ENCODE peak calls at places on chromosomes 3 and 15, in six cellular contexts. Z, U, O, M, V and R are unnamed samples.

GRCh38 chr15:58475573-58476524 is 44.1 kb downstream of the LIPC start:
- DNase-seq in Z (no peak), U (no peak), O (no peak), M (no peak), V (no peak), R (no peak)

GRCh38 chr3:196789773-196790419 is 50.2 kb downstream of the PAK2 start:
- DNase-seq in Z (no peak), U (no peak), O (no peak), M (no peak), V (no peak), R (peak)

GRCh38 chr15:51692154-51692553 is 10.9 kb downstream of the SCG3 start:
- DNase-seq in Z (no peak), U (no peak), O (no peak), M (no peak), V (no peak), R (no peak)

GRCh38 chr3:46811615-46812236 is 51.5 kb downstream of the MYL3 start:
- DNase-seq in Z (no peak), U (no peak), O (no peak), M (no peak), V (peak), R (no peak)

GRCh38 chr3:133506215-133506901 is 67.1 kb upstream of the CDV3 start:
- DNase-seq in Z (no peak), U (no peak), O (no peak), M (no peak), V (no peak), R (no peak)

GRCh38 chr3:31980530-31981205 is 394 bp downstream of the OSBPL10 start:
- DNase-seq in Z (no peak), U (no peak), O (no peak), M (no peak), V (peak), R (no peak)

GRCh38 chr3:38551026-38551832 is 55.1 kb downstream of the EXOG start:
- DNase-seq in Z (no peak), U (no peak), O (no peak), M (no peak), V (no peak), R (no peak)

GRCh38 chr3:149941186-149941585 is 29.5 kb downstream of the PFN2 start:
- DNase-seq in Z (no peak), U (no peak), O (no peak), M (no peak), V (no peak), R (no peak)

GRCh38 chr15:29563112-29563511 is 259.2 kb downstream of the TJP1 start:
- DNase-seq in Z (no peak), U (no peak), O (no peak), M (no peak), V (no peak), R (no peak)

GRCh38 chr3:138296639-138297038 is 33.0 kb downstream of the NME9 start:
- DNase-seq in Z (no peak), U (no peak), O (peak), M (no peak), V (no peak), R (no peak)

GRCh38 chr3:190387578-190388213 is at the start of gene CLDN16:
- DNase-seq in Z (no peak), U (no peak), O (no peak), M (no peak), V (peak), R (no peak)

GRCh38 chr3:196268270-196269163 is 19.0 kb downstream of the PCYT1A start:
- DNase-seq in Z (no peak), U (no peak), O (no peak), M (no peak), V (peak), R (peak)

GRCh38 chr3:82087958-82088357 is 326.5 kb upstream of the GBE1 start:
- DNase-seq in Z (no peak), U (peak), O (no peak), M (peak), V (no peak), R (no peak)

GRCh38 chr3:38009807-38010591 is 19.4 kb downstream of the VILL start:
- DNase-seq in Z (no peak), U (no peak), O (no peak), M (no peak), V (no peak), R (no peak)

GRCh38 chr3:137150825-137151224 is 193.0 kb downstream of the IL20RB start:
- DNase-seq in Z (no peak), U (no peak), O (no peak), M (no peak), V (no peak), R (no peak)

GRCh38 chr15:63357061-63357460 is 24.6 kb downstream of the CA12 start:
- DNase-seq in Z (no peak), U (no peak), O (no peak), M (no peak), V (no peak), R (no peak)

GRCh38 chr15:40688932-40689799 is 5.8 kb upstream of the RAD51 start:
- DNase-seq in Z (no peak), U (no peak), O (no peak), M (no peak), V (no peak), R (no peak)

GRCh38 chr3:54225841-54226528 is 103.6 kb downstream of the CACNA2D3 start:
- DNase-seq in Z (no peak), U (no peak), O (no peak), M (no peak), V (no peak), R (no peak)

GRCh38 chr15:34301058-34301457 is 36.5 kb downstream of the SLC12A6 start:
- DNase-seq in Z (no peak), U (no peak), O (no peak), M (no peak), V (no peak), R (no peak)

GRCh38 chr3:129010316-129010956 is 9.3 kb downstream of the EFCC1 start:
- DNase-seq in Z (no peak), U (no peak), O (no peak), M (no peak), V (no peak), R (peak)

GRCh38 chr3:59563072-59563605 is 513.3 kb upstream of the CFAP20DC start:
- DNase-seq in Z (no peak), U (no peak), O (no peak), M (no peak), V (no peak), R (peak)

GRCh38 chr3:124633527-124633926 is 96.7 kb upstream of the UMPS start:
- DNase-seq in Z (no peak), U (no peak), O (no peak), M (no peak), V (no peak), R (no peak)

GRCh38 chr15:76199106-76200082 is 111.9 kb downstream of the ETFA start:
- DNase-seq in Z (no peak), U (no peak), O (no peak), M (peak), V (no peak), R (peak)

GRCh38 chr3:177488740-177489139 is 291.5 kb upstream of the TBL1XR1 start:
- DNase-seq in Z (no peak), U (no peak), O (no peak), M (no peak), V (no peak), R (no peak)